ENCODE peak calls at places on chromosome 11, in seven cellular contexts. D, V, F, L, N, K and Z are unnamed samples.

GRCh38 chr11:69342588-69343330 is 48.8 kb downstream of the MYEOV start:
- DNase-seq in D (no peak), V (no peak), F (no peak), L (no peak), N (no peak), K (no peak), Z (no peak)

GRCh38 chr11:63917685-63918523 is 940 bp upstream of the RCOR2 start:
- DNase-seq in D (peak; percentile 79), V (peak; percentile 88), F (no peak), L (peak; percentile 68), N (no peak), K (peak; percentile 43), Z (no peak)

GRCh38 chr11:34146411-34146810 is 41.0 kb downstream of the NAT10 start:
- DNase-seq in D (no peak), V (no peak), F (no peak), L (no peak), N (no peak), K (no peak), Z (no peak)

GRCh38 chr11:95143106-95143681 is 53.5 kb downstream of the ENDOD1 start:
- DNase-seq in D (no peak), V (no peak), F (no peak), L (no peak), N (no peak), K (no peak), Z (no peak)

GRCh38 chr11:119992171-119993051 is 145.5 kb downstream of the TRIM29 start:
- DNase-seq in D (no peak), V (no peak), F (no peak), L (no peak), N (no peak), K (no peak), Z (no peak)

GRCh38 chr11:128765571-128766530 is 72.0 kb downstream of the FLI1 start:
- DNase-seq in D (no peak), V (no peak), F (no peak), L (no peak), N (no peak), K (no peak), Z (no peak)

GRCh38 chr11:64378335-64378884 is 19.4 kb downstream of the RPS6KA4 start:
- DNase-seq in D (no peak), V (no peak), F (no peak), L (no peak), N (no peak), K (no peak), Z (no peak)

GRCh38 chr11:2675540-2675939 is 24.3 kb downstream of the KCNQ1OT1 start:
- DNase-seq in D (no peak), V (no peak), F (no peak), L (no peak), N (no peak), K (no peak), Z (no peak)

GRCh38 chr11:122140535-122140934 is 24.5 kb upstream of the BLID start:
- DNase-seq in D (no peak), V (no peak), F (peak; percentile 47), L (no peak), N (no peak), K (no peak), Z (no peak)

GRCh38 chr11:129694966-129695365 is 120.7 kb upstream of the TMEM45B start:
- DNase-seq in D (no peak), V (no peak), F (peak; percentile 16), L (no peak), N (no peak), K (no peak), Z (no peak)

GRCh38 chr11:43278302-43278956 is 33.4 kb upstream of the API5 start:
- DNase-seq in D (no peak), V (peak; percentile 50), F (peak; percentile 8), L (peak; percentile 33), N (no peak), K (peak; percentile 54), Z (no peak)

GRCh38 chr11:76806131-76806530 is 23.0 kb downstream of the TSKU start:
- DNase-seq in D (no peak), V (peak; percentile 43), F (no peak), L (no peak), N (no peak), K (no peak), Z (no peak)

GRCh38 chr11:13114566-13115465 is 105.7 kb downstream of the RASSF10 start:
- DNase-seq in D (peak; percentile 73), V (no peak), F (no peak), L (no peak), N (no peak), K (peak; percentile 94), Z (no peak)

GRCh38 chr11:34824425-34824824 is 91.8 kb downstream of the APIP start:
- DNase-seq in D (no peak), V (no peak), F (no peak), L (no peak), N (no peak), K (no peak), Z (no peak)

GRCh38 chr11:2927851-2928604 is 1.2 kb downstream of the PHLDA2 start:
- DNase-seq in D (peak; percentile 48), V (no peak), F (peak; percentile 49), L (no peak), N (no peak), K (no peak), Z (no peak)

DNA sequence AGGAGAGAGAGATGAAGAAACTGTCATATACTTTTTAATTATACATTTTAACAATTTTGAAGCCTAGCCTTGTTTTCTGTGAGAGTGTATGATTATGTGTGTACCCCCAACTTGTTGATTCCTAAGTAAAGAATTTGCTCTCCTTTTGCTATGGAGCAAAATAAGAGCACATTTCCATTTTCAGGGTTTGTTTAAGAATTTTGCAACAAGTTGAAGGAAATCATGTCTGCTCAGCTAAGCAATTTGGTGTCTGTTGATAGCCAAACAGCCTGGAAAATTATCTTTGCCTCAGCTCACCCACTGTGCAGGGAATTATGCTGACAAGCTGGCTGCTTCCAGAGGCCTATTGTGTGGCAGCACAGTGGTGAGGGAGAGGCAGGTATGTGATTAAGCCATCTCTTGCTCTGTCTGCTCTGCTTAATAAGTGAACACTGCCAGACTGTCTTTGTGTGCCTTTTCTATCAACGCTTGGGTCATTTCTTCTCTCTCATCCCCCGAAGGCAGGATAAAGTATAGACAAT is 135.1 kb upstream of the TTC12 start:
- DNase-seq in D (no peak), V (no peak), F (no peak), L (no peak), N (no peak), K (no peak), Z (peak; percentile 66)
- TF ChIP-seq POLR2AphosphoS5 in D (no peak), V (no peak), F (no peak), L (no peak), N (no peak), K (no peak), Z (no peak)

GRCh38 chr11:131371791-131372104 is 1.3 kb downstream of the NTM start:
- DNase-seq in D (no peak), V (no peak), F (no peak), L (no peak), N (no peak), K (no peak), Z (no peak)

GRCh38 chr11:131373326-131373725 is 2.9 kb downstream of the NTM start:
- DNase-seq in D (no peak), V (no peak), F (no peak), L (no peak), N (no peak), K (no peak), Z (no peak)

GRCh38 chr11:131370901-131371790 is 731 bp downstream of the NTM start:
- DNase-seq in D (no peak), V (no peak), F (no peak), L (no peak), N (no peak), K (no peak), Z (no peak)

GRCh38 chr11:131372243-131372930 is 2.0 kb downstream of the NTM start:
- DNase-seq in D (no peak), V (no peak), F (no peak), L (no peak), N (no peak), K (no peak), Z (no peak)

GRCh38 chr11:131370090-131370751 is at the start of gene NTM:
- DNase-seq in D (no peak), V (no peak), F (no peak), L (no peak), N (no peak), K (no peak), Z (no peak)
- TF ChIP-seq EZH2 in D (no peak), V (no peak), F (no peak), L (no peak), N (no peak), K (no peak), Z (no peak)

GRCh38 chr11:10539339-10539738 is 1.6 kb downstream of the RNF141 start:
- DNase-seq in D (no peak), V (no peak), F (no peak), L (no peak), N (no peak), K (peak; percentile 6), Z (no peak)
- H3K9ac ChIP-seq in D (no peak overlapping the region), V (no peak overlapping the region), F (no peak overlapping the region), L (peak overlapping the region; percentile 84), N (no peak overlapping the region), K (no peak overlapping the region), Z (peak overlapping the region; percentile 91)

DNA sequence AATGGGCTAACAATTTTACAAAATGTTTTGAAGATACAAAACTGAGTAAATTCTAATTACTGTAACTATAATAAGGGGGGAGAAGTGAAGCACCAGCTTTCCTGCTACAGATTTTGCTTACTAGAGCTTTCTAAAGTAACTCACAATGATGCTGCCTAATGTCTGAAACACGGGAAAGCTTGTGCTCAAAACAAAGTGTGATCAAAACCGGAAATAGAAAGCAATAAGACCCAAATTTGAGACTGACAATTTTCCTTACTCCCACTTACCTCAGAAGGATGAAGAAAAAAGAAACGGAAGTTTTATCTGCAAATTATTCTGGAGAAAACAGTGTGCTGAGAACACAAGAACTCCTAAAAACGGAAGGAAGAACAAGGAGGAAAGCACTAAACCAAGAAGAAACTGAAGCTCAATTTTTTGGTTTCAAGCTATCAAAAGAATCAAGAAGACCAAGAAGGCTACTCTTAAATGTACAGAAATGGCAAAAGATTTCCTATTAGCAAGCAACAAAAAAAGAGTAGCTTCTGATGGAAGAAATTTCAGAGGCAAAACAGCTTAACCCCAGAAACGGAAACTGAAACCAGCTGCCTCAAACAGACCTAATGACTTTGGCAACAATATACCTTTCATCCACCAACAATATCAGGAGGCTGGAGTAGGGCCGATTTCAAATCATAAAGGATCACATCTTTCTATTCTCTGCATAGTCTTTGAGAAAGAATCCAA is 33.4 kb downstream of the AMBRA1 start:
- DNase-seq in D (no peak), V (no peak), F (peak; percentile 65), L (no peak), N (peak; percentile 33), K (no peak), Z (no peak)
- TF ChIP-seq POLR2AphosphoS5 in D (no peak), V (no peak), F (no peak), L (no peak), N (no peak), K (no peak), Z (no peak)

GRCh38 chr11:30017467-30017895 is 651 bp upstream of the KCNA4 start:
- DNase-seq in D (no peak), V (peak; percentile 62), F (no peak), L (no peak), N (no peak), K (no peak), Z (no peak)

GRCh38 chr11:30016588-30017363 is at the start of gene KCNA4:
- DNase-seq in D (peak; percentile 43), V (peak; percentile 79), F (no peak), L (no peak), N (no peak), K (no peak), Z (no peak)

GRCh38 chr11:30012346-30012745 is 4.5 kb downstream of the KCNA4 start:
- DNase-seq in D (no peak), V (no peak), F (no peak), L (no peak), N (no peak), K (no peak), Z (no peak)

GRCh38 chr11:30018443-30018842 is 1.6 kb upstream of the KCNA4 start:
- DNase-seq in D (no peak), V (no peak), F (no peak), L (no peak), N (no peak), K (no peak), Z (no peak)

GRCh38 chr11:30015725-30016449 is 943 bp downstream of the KCNA4 start:
- DNase-seq in D (no peak), V (peak; percentile 47), F (no peak), L (no peak), N (no peak), K (no peak), Z (no peak)
- TF ChIP-seq EZH2 in D (no peak), V (peak; percentile 82), F (no peak), L (no peak), N (no peak), K (no peak), Z (no peak)